ENCODE peak calls at places on chromosome 21, in six cellular contexts. R is activated CD4-positive, alpha-beta T cell treated with anti-CD3 and anti-CD28 coated beads for 48 hours; T is activated CD8-positive, alpha-beta memory T cell treated with anti-CD3 and anti-CD28 coated beads for 48 hours; W is GM12865; C is COR-L47; J is effector memory CD4-positive, alpha-beta T cell. G is an unnamed sample.

GRCh38 chr21:25638634-25639166 is 358 bp upstream of the JAM2 start:
- DNase-seq in W (peak), J (no peak), C (no peak), T (no peak), R (no peak), G (no peak)

GRCh38 chr21:31142600-31142999 is 104.3 kb upstream of the KRTAP19-8 start:
- DNase-seq in C (no peak), R (no peak), W (peak), J (no peak), T (no peak), G (no peak)

GRCh38 chr21:41643246-41643966 is 123.4 kb downstream of the RIPK4 start:
- DNase-seq in J (no peak), W (no peak), C (no peak), R (no peak), T (no peak), G (no peak)

GRCh38 chr21:33036430-33037162 is 10.9 kb downstream of the OLIG2 start:
- DNase-seq in J (no peak), W (peak), C (no peak), R (no peak), T (no peak), G (no peak)

GRCh38 chr21:41207401-41208388 is 39.7 kb downstream of the BACE2 start:
- DNase-seq in C (peak), W (peak), R (no peak), J (no peak), T (no peak), G (no peak)

GRCh38 chr21:39014751-39015150 is 168.5 kb downstream of the PSMG1 start:
- DNase-seq in W (no peak), J (no peak), T (no peak), R (no peak), C (no peak), G (no peak)

GRCh38 chr21:37145635-37146111 is 72.6 kb downstream of the TTC3 start:
- DNase-seq in T (no peak), W (no peak), C (no peak), R (no peak), J (no peak), G (no peak)

GRCh38 chr21:27083144-27083543 is 116.3 kb upstream of the ADAMTS5 start:
- DNase-seq in J (no peak), R (no peak), T (no peak), C (no peak), W (no peak), G (no peak)

GRCh38 chr21:36542312-36543101 is 62.6 kb upstream of the CLDN14 start:
- DNase-seq in W (peak), J (no peak), R (peak), C (no peak), T (no peak), G (no peak)

GRCh38 chr21:36499578-36500471 is 19.9 kb upstream of the CLDN14 start:
- DNase-seq in J (no peak), C (peak), R (no peak), W (no peak), T (no peak), G (no peak)

GRCh38 chr21:32377991-32378390 is 14.8 kb downstream of the URB1 start:
- DNase-seq in C (no peak), T (no peak), W (no peak), J (no peak), R (no peak), G (no peak)

GRCh38 chr21:45335151-45335760 is 47.6 kb upstream of the POFUT2 start:
- DNase-seq in W (no peak), J (no peak), T (no peak), C (no peak), R (no peak), G (no peak)

GRCh38 chr21:34744801-34745200 is 76.0 kb downstream of the CLIC6 start:
- DNase-seq in T (no peak), W (no peak), R (no peak), J (no peak), C (peak), G (no peak)

GRCh38 chr21:46650476-46651098 is 15.1 kb downstream of the PRMT2 start:
- DNase-seq in W (no peak), J (no peak), C (no peak), T (no peak), R (no peak), G (no peak)

GRCh38 chr21:36310016-36310415 is 10.0 kb upstream of the MORC3 start:
- DNase-seq in J (no peak), T (no peak), R (peak), C (no peak), W (peak), G (no peak)

GRCh38 chr21:34881421-34881820 is 167.7 kb downstream of the RUNX1 start:
- DNase-seq in R (no peak), C (no peak), T (no peak), W (no peak), J (no peak), G (no peak)

GRCh38 chr21:39116761-39117425 is 66.4 kb downstream of the PSMG1 start:
- DNase-seq in T (no peak), R (no peak), C (no peak), W (no peak), J (no peak), G (no peak)

GRCh38 chr21:37828515-37828914 is 87.7 kb downstream of the KCNJ6 start:
- DNase-seq in R (no peak), T (no peak), J (no peak), C (no peak), W (no peak), G (no peak)

GRCh38 chr21:33836408-33836807 is 79.2 kb downstream of the ATP5PO start:
- DNase-seq in T (no peak), J (no peak), R (no peak), C (no peak), W (no peak), G (no peak)

GRCh38 chr21:36747114-36747814 is 48.3 kb downstream of the SIM2 start:
- DNase-seq in C (no peak), W (peak), J (no peak), R (no peak), T (no peak), G (no peak)

GRCh38 chr21:26188422-26188821 is 17.9 kb upstream of the APP start:
- DNase-seq in J (no peak), T (no peak), R (no peak), W (no peak), C (no peak), G (no peak)

GRCh38 chr21:34593423-34593822 is 21.5 kb downstream of the RCAN1 start:
- DNase-seq in R (no peak), T (no peak), C (peak), J (no peak), W (no peak), G (no peak)

G was measured in T-helper 9 cell.